ENCODE peak calls at places on chromosome 12, in seven cellular contexts. One of them, this sample, is unnamed.

GRCh38 chr12:93884794-93885460 is 207.8 kb downstream of the CRADD start:
- DNase-seq in neural progenitor cell: no peak
- DNase-seq in psoas muscle: no peak
- DNase-seq in colonic mucosa: no peak
- DNase-seq in mammary epithelial cell: no peak
- DNase-seq in cardiac muscle cell: peak; percentile 56
- DNase-seq in stomach: no peak
- DNase-seq in this sample: no peak

GRCh38 chr12:68242777-68243176 is 10.6 kb downstream of the IL22 start:
- DNase-seq in neural progenitor cell: no peak
- DNase-seq in psoas muscle: no peak
- DNase-seq in colonic mucosa: no peak
- DNase-seq in mammary epithelial cell: no peak
- DNase-seq in cardiac muscle cell: no peak
- DNase-seq in stomach: no peak
- DNase-seq in this sample: no peak

GRCh38 chr12:75526655-75527511 is 15.5 kb upstream of the KRR1 start:
- DNase-seq in neural progenitor cell: peak; percentile 55
- DNase-seq in psoas muscle: no peak
- DNase-seq in colonic mucosa: no peak
- DNase-seq in mammary epithelial cell: peak; percentile 34
- DNase-seq in cardiac muscle cell: peak; percentile 81
- DNase-seq in stomach: no peak
- DNase-seq in this sample: peak; percentile 55

GRCh38 chr12:127284870-127285431 is 982.0 kb upstream of the TMEM132C start:
- DNase-seq in neural progenitor cell: no peak
- DNase-seq in psoas muscle: peak; percentile 56
- DNase-seq in colonic mucosa: no peak
- DNase-seq in mammary epithelial cell: peak; percentile 91
- DNase-seq in cardiac muscle cell: no peak
- DNase-seq in stomach: no peak
- DNase-seq in this sample: no peak

GRCh38 chr12:47935196-47935595 is 28.2 kb upstream of the TMEM106C start:
- DNase-seq in neural progenitor cell: no peak
- DNase-seq in psoas muscle: peak; percentile 45
- DNase-seq in colonic mucosa: no peak
- DNase-seq in mammary epithelial cell: no peak
- DNase-seq in cardiac muscle cell: peak; percentile 26
- DNase-seq in stomach: peak; percentile 28
- DNase-seq in this sample: peak; percentile 54

GRCh38 chr12:132568301-132568700 is 42.1 kb downstream of the LRCOL1 start:
- DNase-seq in neural progenitor cell: no peak
- DNase-seq in psoas muscle: no peak
- DNase-seq in colonic mucosa: no peak
- DNase-seq in mammary epithelial cell: no peak
- DNase-seq in cardiac muscle cell: no peak
- DNase-seq in stomach: no peak
- DNase-seq in this sample: no peak

GRCh38 chr12:3122841-3123678 is 45.9 kb downstream of the TSPAN9 start:
- DNase-seq in neural progenitor cell: no peak
- DNase-seq in psoas muscle: peak; percentile 74
- DNase-seq in colonic mucosa: no peak
- DNase-seq in mammary epithelial cell: peak; percentile 79
- DNase-seq in cardiac muscle cell: no peak
- DNase-seq in stomach: no peak
- DNase-seq in this sample: no peak

GRCh38 chr12:6569312-6569711 is 1.2 kb upstream of the NOP2 start:
- DNase-seq in neural progenitor cell: no peak
- DNase-seq in psoas muscle: no peak
- DNase-seq in colonic mucosa: no peak
- DNase-seq in mammary epithelial cell: no peak
- DNase-seq in cardiac muscle cell: no peak
- DNase-seq in stomach: no peak
- DNase-seq in this sample: no peak

GRCh38 chr12:92951006-92951405 is 21.9 kb upstream of the EEA1 start:
- DNase-seq in neural progenitor cell: no peak
- DNase-seq in psoas muscle: no peak
- DNase-seq in colonic mucosa: no peak
- DNase-seq in mammary epithelial cell: no peak
- DNase-seq in cardiac muscle cell: no peak
- DNase-seq in stomach: no peak
- DNase-seq in this sample: no peak

GRCh38 chr12:27190761-27191160 is 53.3 kb upstream of the STK38L start:
- DNase-seq in neural progenitor cell: no peak
- DNase-seq in psoas muscle: no peak
- DNase-seq in colonic mucosa: no peak
- DNase-seq in mammary epithelial cell: no peak
- DNase-seq in cardiac muscle cell: no peak
- DNase-seq in stomach: no peak
- DNase-seq in this sample: no peak

GRCh38 chr12:88185988-88186387 is 43.9 kb downstream of the TMTC3 start:
- DNase-seq in neural progenitor cell: no peak
- DNase-seq in psoas muscle: no peak
- DNase-seq in colonic mucosa: no peak
- DNase-seq in mammary epithelial cell: peak; percentile 86
- DNase-seq in cardiac muscle cell: no peak
- DNase-seq in stomach: no peak
- DNase-seq in this sample: no peak

GRCh38 chr12:110619534-110619953 is 5.6 kb downstream of the TCTN1 start:
- DNase-seq in neural progenitor cell: no peak
- DNase-seq in psoas muscle: no peak
- DNase-seq in colonic mucosa: no peak
- DNase-seq in mammary epithelial cell: peak; percentile 49
- DNase-seq in cardiac muscle cell: no peak
- DNase-seq in stomach: no peak
- DNase-seq in this sample: no peak

GRCh38 chr12:51744235-51744634 is 104.3 kb downstream of the FIGNL2 start:
- DNase-seq in neural progenitor cell: no peak
- DNase-seq in psoas muscle: no peak
- DNase-seq in colonic mucosa: no peak
- DNase-seq in mammary epithelial cell: no peak
- DNase-seq in cardiac muscle cell: no peak
- DNase-seq in stomach: no peak
- DNase-seq in this sample: no peak

GRCh38 chr12:14193623-14194022 is 171.9 kb upstream of the ATF7IP start:
- DNase-seq in neural progenitor cell: peak; percentile 21
- DNase-seq in psoas muscle: no peak
- DNase-seq in colonic mucosa: no peak
- DNase-seq in mammary epithelial cell: no peak
- DNase-seq in cardiac muscle cell: no peak
- DNase-seq in stomach: no peak
- DNase-seq in this sample: no peak

GRCh38 chr12:79776111-79776510 is 85.3 kb upstream of the PAWR start:
- DNase-seq in neural progenitor cell: no peak
- DNase-seq in psoas muscle: no peak
- DNase-seq in colonic mucosa: no peak
- DNase-seq in mammary epithelial cell: peak; percentile 52
- DNase-seq in cardiac muscle cell: no peak
- DNase-seq in stomach: no peak
- DNase-seq in this sample: no peak

GRCh38 chr12:55972906-55973597 is 826 bp upstream of the RAB5B start:
- DNase-seq in neural progenitor cell: no peak
- DNase-seq in psoas muscle: no peak
- DNase-seq in colonic mucosa: no peak
- DNase-seq in mammary epithelial cell: no peak
- DNase-seq in cardiac muscle cell: no peak
- DNase-seq in stomach: no peak
- DNase-seq in this sample: no peak

GRCh38 chr12:101598483-101598882 is 3.7 kb downstream of the MYBPC1 start:
- DNase-seq in neural progenitor cell: no peak
- DNase-seq in psoas muscle: no peak
- DNase-seq in colonic mucosa: no peak
- DNase-seq in mammary epithelial cell: no peak
- DNase-seq in cardiac muscle cell: no peak
- DNase-seq in stomach: no peak
- DNase-seq in this sample: no peak

GRCh38 chr12:18074001-18074400 is 16.0 kb downstream of the RERGL start:
- DNase-seq in neural progenitor cell: no peak
- DNase-seq in psoas muscle: no peak
- DNase-seq in colonic mucosa: no peak
- DNase-seq in mammary epithelial cell: peak; percentile 5
- DNase-seq in cardiac muscle cell: no peak
- DNase-seq in stomach: no peak
- DNase-seq in this sample: no peak

GRCh38 chr12:76627346-76628135 is 68.0 kb upstream of the OSBPL8 start:
- DNase-seq in neural progenitor cell: no peak
- DNase-seq in psoas muscle: no peak
- DNase-seq in colonic mucosa: no peak
- DNase-seq in mammary epithelial cell: no peak
- DNase-seq in cardiac muscle cell: no peak
- DNase-seq in stomach: no peak
- DNase-seq in this sample: no peak

GRCh38 chr12:21980544-21980943 is 39.3 kb upstream of the ABCC9 start:
- DNase-seq in neural progenitor cell: no peak
- DNase-seq in psoas muscle: no peak
- DNase-seq in colonic mucosa: no peak
- DNase-seq in mammary epithelial cell: no peak
- DNase-seq in cardiac muscle cell: no peak
- DNase-seq in stomach: no peak
- DNase-seq in this sample: no peak

GRCh38 chr12:21972055-21972454 is 30.8 kb upstream of the ABCC9 start:
- DNase-seq in neural progenitor cell: no peak
- DNase-seq in psoas muscle: no peak
- DNase-seq in colonic mucosa: no peak
- DNase-seq in mammary epithelial cell: no peak
- DNase-seq in cardiac muscle cell: no peak
- DNase-seq in stomach: no peak
- DNase-seq in this sample: no peak

GRCh38 chr12:21971344-21971743 is 30.1 kb upstream of the ABCC9 start:
- DNase-seq in neural progenitor cell: peak; percentile 26
- DNase-seq in psoas muscle: no peak
- DNase-seq in colonic mucosa: no peak
- DNase-seq in mammary epithelial cell: no peak
- DNase-seq in cardiac muscle cell: peak; percentile 37
- DNase-seq in stomach: no peak
- DNase-seq in this sample: no peak

GRCh38 chr12:21975293-21975692 is 34.1 kb upstream of the ABCC9 start:
- DNase-seq in neural progenitor cell: no peak
- DNase-seq in psoas muscle: no peak
- DNase-seq in colonic mucosa: no peak
- DNase-seq in mammary epithelial cell: no peak
- DNase-seq in cardiac muscle cell: peak; percentile 62
- DNase-seq in stomach: no peak
- DNase-seq in this sample: no peak
- H3K27ac ChIP-seq in neural progenitor cell: no peak overlapping the region
- H3K27ac ChIP-seq in psoas muscle: no peak overlapping the region
- H3K27ac ChIP-seq in colonic mucosa: no peak overlapping the region
- H3K27ac ChIP-seq in mammary epithelial cell: no peak overlapping the region
- H3K27ac ChIP-seq in cardiac muscle cell: no peak overlapping the region
- H3K27ac ChIP-seq in stomach: no peak overlapping the region
- H3K27ac ChIP-seq in this sample: no peak overlapping the region

DNA sequence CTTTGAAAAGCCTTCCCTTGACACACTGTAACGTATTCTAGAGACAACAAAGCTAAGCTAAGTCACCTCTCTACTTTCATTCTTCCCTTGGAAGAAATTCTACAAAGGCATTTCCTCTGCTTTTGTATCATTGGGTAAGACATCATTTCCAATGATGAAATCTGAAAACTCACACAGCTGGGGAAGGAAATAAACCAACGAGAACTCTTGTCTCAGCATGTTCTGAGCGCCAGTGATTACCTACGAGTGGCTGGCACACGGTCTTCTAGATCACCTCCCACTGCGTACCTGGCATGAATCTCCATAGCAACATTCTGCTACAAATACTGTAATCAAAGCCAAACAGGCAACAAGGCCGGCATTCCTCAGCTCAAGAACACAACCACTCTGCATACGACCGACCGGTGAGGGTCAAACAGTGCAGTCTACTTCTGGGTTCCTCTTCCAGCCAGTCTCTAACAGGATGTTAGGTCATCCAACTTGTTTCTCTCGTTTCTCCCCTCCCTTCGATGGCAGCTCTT is 7.6 kb downstream of the VPS37B start:
- DNase-seq in neural progenitor cell: peak; percentile 26
- DNase-seq in psoas muscle: no peak
- DNase-seq in colonic mucosa: peak; percentile 74
- DNase-seq in mammary epithelial cell: peak; percentile 100
- DNase-seq in cardiac muscle cell: no peak
- DNase-seq in stomach: peak; percentile 86
- DNase-seq in this sample: peak; percentile 95
- H3K4me3 ChIP-seq in neural progenitor cell: no peak overlapping the region
- H3K4me3 ChIP-seq in psoas muscle: peak overlapping the region; percentile 37
- H3K4me3 ChIP-seq in colonic mucosa: peak overlapping the region; percentile 18
- H3K4me3 ChIP-seq in mammary epithelial cell: peak overlapping the region; percentile 37
- H3K4me3 ChIP-seq in cardiac muscle cell: no peak overlapping the region
- H3K4me3 ChIP-seq in stomach: peak overlapping the region; percentile 17
- H3K4me3 ChIP-seq in this sample: no peak overlapping the region

GRCh38 chr12:50043308-50043707 is 14.1 kb upstream of the ASIC1 start:
- DNase-seq in neural progenitor cell: no peak
- DNase-seq in psoas muscle: no peak
- DNase-seq in colonic mucosa: no peak
- DNase-seq in mammary epithelial cell: no peak
- DNase-seq in cardiac muscle cell: no peak
- DNase-seq in stomach: no peak
- DNase-seq in this sample: no peak
- H3K4me1 ChIP-seq in neural progenitor cell: peaks cover 3% of the 10 kb centered on the region
- H3K4me1 ChIP-seq in psoas muscle: no peaks in the 10 kb centered on the region
- H3K4me1 ChIP-seq in colonic mucosa: no peaks in the 10 kb centered on the region
- H3K4me1 ChIP-seq in mammary epithelial cell: no peaks in the 10 kb centered on the region
- H3K4me1 ChIP-seq in cardiac muscle cell: no peaks in the 10 kb centered on the region
- H3K4me1 ChIP-seq in stomach: peaks cover 6% of the 10 kb centered on the region
- H3K4me1 ChIP-seq in this sample: no peaks in the 10 kb centered on the region

GRCh38 chr12:11986165-11986564 is 84.6 kb upstream of the BCL2L14 start:
- DNase-seq in neural progenitor cell: no peak
- DNase-seq in psoas muscle: no peak
- DNase-seq in colonic mucosa: no peak
- DNase-seq in mammary epithelial cell: no peak
- DNase-seq in cardiac muscle cell: no peak
- DNase-seq in stomach: no peak
- DNase-seq in this sample: no peak

GRCh38 chr12:11978985-11979384 is 91.8 kb upstream of the BCL2L14 start:
- DNase-seq in neural progenitor cell: no peak
- DNase-seq in psoas muscle: no peak
- DNase-seq in colonic mucosa: no peak
- DNase-seq in mammary epithelial cell: peak; percentile 81
- DNase-seq in cardiac muscle cell: no peak
- DNase-seq in stomach: no peak
- DNase-seq in this sample: no peak

GRCh38 chr12:11976005-11976404 is 94.7 kb upstream of the BCL2L14 start:
- DNase-seq in neural progenitor cell: no peak
- DNase-seq in psoas muscle: no peak
- DNase-seq in colonic mucosa: no peak
- DNase-seq in mammary epithelial cell: no peak
- DNase-seq in cardiac muscle cell: no peak
- DNase-seq in stomach: no peak
- DNase-seq in this sample: no peak

GRCh38 chr12:11980133-11980532 is 90.6 kb upstream of the BCL2L14 start:
- DNase-seq in neural progenitor cell: no peak
- DNase-seq in psoas muscle: no peak
- DNase-seq in colonic mucosa: no peak
- DNase-seq in mammary epithelial cell: no peak
- DNase-seq in cardiac muscle cell: no peak
- DNase-seq in stomach: no peak
- DNase-seq in this sample: no peak

GRCh38 chr12:11981174-11981733 is 89.5 kb upstream of the BCL2L14 start:
- DNase-seq in neural progenitor cell: no peak
- DNase-seq in psoas muscle: no peak
- DNase-seq in colonic mucosa: no peak
- DNase-seq in mammary epithelial cell: peak; percentile 69
- DNase-seq in cardiac muscle cell: no peak
- DNase-seq in stomach: no peak
- DNase-seq in this sample: no peak
- H3K27ac ChIP-seq in neural progenitor cell: no peak overlapping the region
- H3K27ac ChIP-seq in psoas muscle: no peak overlapping the region
- H3K27ac ChIP-seq in colonic mucosa: no peak overlapping the region
- H3K27ac ChIP-seq in mammary epithelial cell: no peak overlapping the region
- H3K27ac ChIP-seq in cardiac muscle cell: no peak overlapping the region
- H3K27ac ChIP-seq in stomach: no peak overlapping the region
- H3K27ac ChIP-seq in this sample: no peak overlapping the region

GRCh38 chr12:66235626-66236281 is 46.7 kb downstream of the IRAK3 start:
- DNase-seq in neural progenitor cell: no peak
- DNase-seq in psoas muscle: no peak
- DNase-seq in colonic mucosa: no peak
- DNase-seq in mammary epithelial cell: no peak
- DNase-seq in cardiac muscle cell: no peak
- DNase-seq in stomach: no peak
- DNase-seq in this sample: no peak
- H3K4me3 ChIP-seq in neural progenitor cell: peak overlapping the region; percentile 59
- H3K4me3 ChIP-seq in psoas muscle: peak overlapping the region; percentile 68
- H3K4me3 ChIP-seq in colonic mucosa: peak overlapping the region; percentile 40
- H3K4me3 ChIP-seq in mammary epithelial cell: peak overlapping the region; percentile 61
- H3K4me3 ChIP-seq in cardiac muscle cell: peak overlapping the region; percentile 49
- H3K4me3 ChIP-seq in stomach: peak overlapping the region; percentile 43
- H3K4me3 ChIP-seq in this sample: peak overlapping the region; percentile 44

This sample was measured in small intestine.